ENCODE peak calls at places on chromosomes 5 and 9, in six cellular contexts. C is A549, K is spleen, L is hepatocyte, A is kidney, G is left ventricle myocardium inferior. W is an unnamed sample.

GRCh38 chr5:132457371-132458225 is 33.0 kb downstream of the IRF1 start:
- DNase-seq in A (no peak), L (no peak), K (peak; percentile 90), C (no peak), G (no peak), W (peak; percentile 74)

GRCh38 chr9:5326893-5327548 is 12.7 kb downstream of the RLN1 start:
- DNase-seq in C (no peak), L (peak; percentile 60), A (no peak), G (no peak), K (no peak), W (no peak)

GRCh38 chr9:70045452-70045851 is 1.8 kb downstream of the MAMDC2 start:
- DNase-seq in C (no peak), L (no peak), G (no peak), K (no peak), A (no peak), W (no peak)

GRCh38 chr5:143205386-143205785 is 198.1 kb downstream of the NR3C1 start:
- DNase-seq in L (no peak), A (no peak), C (no peak), K (no peak), G (no peak), W (no peak)

GRCh38 chr9:99820330-99821186 is 1.1 kb upstream of the NR4A3 start:
- DNase-seq in L (peak; percentile 73), C (peak; percentile 72), K (peak; percentile 86), A (peak; percentile 80), G (peak; percentile 48), W (peak; percentile 77)

GRCh38 chr9:92734931-92735906 is 29.4 kb downstream of the BICD2 start:
- DNase-seq in C (no peak), G (no peak), K (peak; percentile 77), A (no peak), L (no peak), W (no peak)

GRCh38 chr9:95336281-95336680 is 18.8 kb upstream of the FANCC start:
- DNase-seq in A (no peak), K (no peak), G (no peak), L (peak; percentile 22), C (peak; percentile 49), W (peak; percentile 61)

GRCh38 chr9:63859475-63860215 is 1425.4 kb downstream of the FOXD4L5 start:
- DNase-seq in G (peak; percentile 33), L (no peak), A (peak; percentile 61), K (peak; percentile 71), C (peak; percentile 84), W (peak; percentile 63)

GRCh38 chr5:48192-48591 is 43.8 kb upstream of the PLEKHG4B start:
- DNase-seq in G (no peak), A (no peak), K (no peak), C (no peak), L (no peak), W (no peak)

GRCh38 chr5:34545164-34545563 is 111.0 kb upstream of the RAI14 start:
- DNase-seq in K (no peak), G (no peak), C (no peak), A (no peak), L (no peak), W (no peak)
- H3K9me3 ChIP-seq in K (peaks cover 46% of the 10 kb centered on the region), G (peaks cover 40% of the 10 kb centered on the region), C (peaks cover 23% of the 10 kb centered on the region), A (peaks cover 2% of the 10 kb centered on the region), L (no peaks in the 10 kb centered on the region), W (no peaks in the 10 kb centered on the region)

GRCh38 chr5:159053708-159054107 is 46.0 kb downstream of the EBF1 start:
- DNase-seq in A (no peak), K (no peak), G (no peak), L (no peak), C (no peak), W (no peak)
- TF ChIP-seq CTCF in A (no peak), K (no peak), G (no peak), L (no peak), C (no peak), W (no peak)

DNA sequence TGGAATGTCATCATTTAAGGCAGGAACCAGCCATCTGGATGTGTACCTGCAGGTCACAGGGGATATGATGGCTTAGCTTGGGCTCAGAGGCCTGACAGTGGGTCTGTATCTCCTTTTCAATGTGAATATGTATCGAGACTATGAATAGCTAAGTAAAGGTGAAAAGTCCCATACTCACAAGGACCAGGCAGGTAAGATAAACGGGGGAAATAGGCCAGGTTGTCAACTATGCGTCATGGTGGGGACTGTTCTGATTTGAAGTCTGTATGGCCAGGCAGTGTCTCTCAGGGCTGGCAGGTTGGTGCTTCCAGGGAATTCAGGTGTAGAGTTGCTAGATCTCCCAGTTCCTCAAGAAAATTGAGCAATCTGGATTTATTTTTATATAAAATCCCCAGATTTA is 987.9 kb upstream of the WWC1 start:
- DNase-seq in C (no peak), K (no peak), A (no peak), L (no peak), G (no peak), W (no peak)
- H3K4me1 ChIP-seq in C (no peaks in the 10 kb centered on the region), K (no peaks in the 10 kb centered on the region), A (no peaks in the 10 kb centered on the region), L (no peaks in the 10 kb centered on the region), G (no peaks in the 10 kb centered on the region), W (no peaks in the 10 kb centered on the region)

DNA sequence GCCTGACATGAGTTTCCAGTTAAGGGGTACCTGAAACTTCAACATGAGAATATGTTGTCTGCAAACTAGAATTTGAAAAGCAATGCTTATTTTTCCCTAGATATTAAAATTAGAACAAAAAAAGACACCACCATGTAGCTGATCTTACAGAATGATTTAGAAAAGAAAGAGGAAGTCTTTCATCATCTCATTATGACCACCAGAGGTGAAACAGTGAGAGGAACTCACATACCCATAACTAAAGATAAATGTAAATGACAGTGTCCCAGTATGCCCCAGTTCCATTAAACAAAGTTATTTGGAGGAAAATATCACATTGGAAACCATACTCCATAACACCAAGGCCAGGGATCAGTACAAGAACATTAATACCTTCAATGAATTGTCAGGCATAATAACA is 6.9 kb downstream of the TAF7 start:
- DNase-seq in L (no peak), A (no peak), G (no peak), K (no peak), C (no peak), W (no peak)
- H3K9me3 ChIP-seq in L (peaks cover 79% of the 10 kb centered on the region), A (peaks cover 43% of the 10 kb centered on the region), G (peaks cover 100% of the 10 kb centered on the region), K (peaks cover 100% of the 10 kb centered on the region), C (peaks cover 72% of the 10 kb centered on the region), W (peaks cover 8% of the 10 kb centered on the region)

GRCh38 chr5:113713051-113713450 is 199.6 kb downstream of the YTHDC2 start:
- DNase-seq in A (no peak), C (no peak), L (no peak), G (no peak), K (no peak), W (no peak)
- TF ChIP-seq CTCF in A (no peak), C (no peak), L (no peak), G (no peak), K (no peak), W (no peak)

DNA sequence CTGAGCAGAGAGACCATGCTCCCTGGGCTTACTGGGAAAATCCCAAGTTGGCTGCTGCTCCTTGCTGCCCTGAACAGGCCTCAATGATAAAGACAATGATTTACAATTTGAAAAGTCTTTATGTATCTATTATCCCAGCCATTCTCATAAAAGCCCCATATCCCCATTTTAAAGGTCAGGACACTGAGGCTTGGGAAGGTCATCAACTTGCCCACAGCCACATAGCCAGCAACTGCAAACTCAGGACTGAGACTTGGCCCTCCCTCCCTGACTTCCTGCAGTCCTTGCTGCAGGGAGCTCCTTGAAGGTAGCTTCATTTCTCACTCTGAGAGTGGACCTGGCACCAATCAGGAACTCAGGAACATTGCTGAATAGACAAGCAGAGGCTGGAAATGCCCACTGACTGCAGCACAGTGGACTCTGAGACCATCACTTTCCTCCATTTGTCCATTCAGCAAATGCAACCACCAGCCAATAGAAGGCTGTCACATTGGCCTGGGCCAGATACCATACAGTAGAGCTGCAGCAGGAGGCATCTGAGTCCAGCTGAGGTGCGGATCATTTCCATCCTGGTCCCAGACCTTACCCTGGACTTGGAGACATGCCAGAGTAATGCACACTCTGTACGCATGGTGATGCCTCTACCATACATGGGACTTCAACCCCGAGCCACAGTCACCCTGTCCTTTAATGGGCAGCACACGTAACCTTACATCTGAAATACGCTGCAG is 18.3 kb downstream of the TNIP1 start:
- DNase-seq in G (no peak), C (no peak), L (no peak), K (peak; percentile 20), A (no peak), W (no peak)
- H3K4me1 ChIP-seq in G (peaks cover 97% of the 10 kb centered on the region), C (peaks cover 58% of the 10 kb centered on the region), L (peaks cover 13% of the 10 kb centered on the region), K (peaks cover 100% of the 10 kb centered on the region), A (peaks cover 72% of the 10 kb centered on the region), W (peaks cover 51% of the 10 kb centered on the region)

DNA sequence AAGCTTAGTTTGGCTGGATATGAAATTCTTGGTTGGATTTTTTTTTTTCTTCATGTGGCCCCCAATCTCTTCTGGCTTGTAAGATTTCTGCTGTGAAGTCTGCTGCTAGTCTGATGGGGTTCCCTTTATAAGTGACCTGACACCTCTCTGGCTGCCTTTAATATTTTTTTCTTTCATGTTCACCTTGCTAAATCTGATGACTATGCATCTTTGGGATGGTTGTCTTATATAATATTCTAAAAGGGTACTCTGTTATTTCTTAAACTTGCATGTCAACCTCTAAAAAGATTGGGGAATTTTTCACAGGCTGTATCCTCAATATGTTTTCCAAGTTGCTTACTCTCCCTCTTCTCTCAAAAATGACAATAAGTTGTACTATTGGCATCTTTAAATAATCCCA is 500.0 kb downstream of the CAAP1 start:
- DNase-seq in K (no peak), L (no peak), C (no peak), G (no peak), A (no peak), W (no peak)
- H3K9me3 ChIP-seq in K (peaks cover 30% of the 10 kb centered on the region), L (no peaks in the 10 kb centered on the region), C (peaks cover 13% of the 10 kb centered on the region), G (peaks cover 33% of the 10 kb centered on the region), A (no peaks in the 10 kb centered on the region), W (no peaks in the 10 kb centered on the region)

GRCh38 chr9:134342746-134343115 is 16.5 kb downstream of the RXRA start:
- DNase-seq in C (no peak), A (no peak), K (no peak), G (no peak), L (no peak), W (no peak)

GRCh38 chr9:134343637-134344036 is 17.4 kb downstream of the RXRA start:
- DNase-seq in G (peak; percentile 60), K (no peak), A (no peak), C (no peak), L (no peak), W (peak; percentile 68)

GRCh38 chr9:134345737-134346136 is 19.5 kb downstream of the RXRA start:
- DNase-seq in A (no peak), K (no peak), C (no peak), G (no peak), L (no peak), W (no peak)

GRCh38 chr9:134344821-134345310 is 18.6 kb downstream of the RXRA start:
- DNase-seq in G (no peak), A (no peak), C (no peak), K (no peak), L (no peak), W (no peak)

DNA sequence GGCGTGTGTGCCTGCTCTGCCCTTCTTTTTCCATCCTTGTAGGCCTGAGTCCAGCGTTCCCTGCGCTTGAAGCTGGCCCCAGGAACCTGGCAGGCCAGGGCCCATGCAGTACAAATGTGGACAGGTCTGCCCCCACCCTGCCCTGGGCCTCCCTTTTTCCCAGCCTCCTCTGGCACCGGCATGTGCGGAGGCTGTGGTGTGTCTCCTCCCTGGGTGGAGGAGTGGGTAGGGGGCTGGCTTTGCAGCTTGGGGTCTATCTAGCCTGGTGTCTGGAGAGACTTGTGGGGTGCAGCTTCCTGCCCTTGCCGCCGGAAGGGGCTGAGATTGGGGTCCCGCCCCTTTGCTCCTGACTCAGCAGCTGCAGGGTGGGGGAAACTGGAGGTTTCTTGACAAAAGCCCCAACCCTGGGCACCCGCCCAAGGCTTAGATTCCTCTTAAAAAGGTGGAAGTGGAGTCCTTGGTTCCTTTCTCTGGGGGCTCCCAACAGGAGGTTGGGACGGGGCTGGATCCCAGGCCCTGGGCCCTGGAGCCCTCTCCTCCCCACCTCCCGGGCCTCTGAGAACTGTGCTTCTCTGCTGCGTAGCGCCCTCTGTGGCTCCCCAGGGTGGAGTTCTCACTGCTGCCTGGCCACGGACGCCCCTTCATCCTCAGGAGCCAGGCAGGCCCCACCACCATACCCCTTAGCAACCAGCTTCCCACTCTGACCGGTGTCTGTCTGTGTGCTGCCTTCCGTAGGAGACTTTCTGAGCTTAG is 18.0 kb downstream of the RXRA start:
- DNase-seq in L (no peak), C (no peak), G (peak; percentile 77), K (peak; percentile 87), A (no peak), W (no peak)
- TF ChIP-seq CTCF in L (no peak), C (no peak), G (no peak), K (no peak), A (no peak), W (no peak)

W was measured in right lobe of liver.